ENCODE peak calls at places on chromosome 10, in ten cellular contexts. H is HFF-Myc, G is hepatocyte, Q is MM.1S, F is astrocyte of the cerebellum, J is aorta, L is foreskin fibroblast, V is fibroblast of lung, D is dorsolateral prefrontal cortex, X is cardiac muscle cell. M is an unnamed sample.

GRCh38 chr10:10630281-10630680 is 387.4 kb upstream of the CELF2 start:
- DNase-seq in G (no peak), H (no peak), F (no peak), J (no peak), Q (no peak), V (no peak), D (no peak), X (no peak), L (no peak), M (no peak)

GRCh38 chr10:35413985-35414861 is 77.9 kb downstream of the CCNY start:
- DNase-seq in F (no peak), H (no peak), X (no peak), G (peak; percentile 42), J (no peak), D (no peak), Q (no peak), L (no peak), V (peak; percentile 73), M (peak; percentile 53)

GRCh38 chr10:86718556-86718955 is 37.9 kb upstream of the BMPR1A start:
- DNase-seq in H (no peak), J (no peak), X (no peak), V (no peak), Q (no peak), G (no peak), F (no peak), L (no peak), D (no peak), M (no peak)

GRCh38 chr10:125633517-125633999 is 49.4 kb downstream of the TEX36 start:
- DNase-seq in J (no peak), G (no peak), F (no peak), D (no peak), V (peak; percentile 56), X (no peak), Q (no peak), H (peak; percentile 70), L (peak; percentile 57), M (no peak)

GRCh38 chr10:116706281-116706680 is 36.1 kb downstream of the HSPA12A start:
- DNase-seq in Q (no peak), J (no peak), G (no peak), D (peak; percentile 23), V (no peak), X (no peak), L (no peak), H (no peak), F (no peak), M (no peak)

GRCh38 chr10:70714961-70715360 is 42.7 kb downstream of the ADAMTS14 start:
- DNase-seq in J (no peak), V (no peak), G (no peak), F (no peak), H (no peak), X (no peak), Q (no peak), D (no peak), L (peak; percentile 45), M (no peak)

GRCh38 chr10:46292573-46293023 is 5.8 kb downstream of the ANTXRL start:
- DNase-seq in V (no peak), H (no peak), X (no peak), D (no peak), Q (no peak), F (no peak), G (no peak), L (no peak), J (no peak), M (no peak)

GRCh38 chr10:51892965-51893658 is 193.7 kb upstream of the CSTF2T start:
- DNase-seq in L (peak; percentile 39), V (no peak), G (no peak), Q (peak; percentile 75), X (peak; percentile 32), H (no peak), D (no peak), J (no peak), F (no peak), M (peak; percentile 6)

GRCh38 chr10:26841733-26842317 is 18.9 kb downstream of the ABI1 start:
- DNase-seq in Q (peak; percentile 24), X (no peak), H (no peak), V (no peak), J (no peak), L (no peak), F (no peak), D (no peak), G (no peak), M (no peak)

DNA sequence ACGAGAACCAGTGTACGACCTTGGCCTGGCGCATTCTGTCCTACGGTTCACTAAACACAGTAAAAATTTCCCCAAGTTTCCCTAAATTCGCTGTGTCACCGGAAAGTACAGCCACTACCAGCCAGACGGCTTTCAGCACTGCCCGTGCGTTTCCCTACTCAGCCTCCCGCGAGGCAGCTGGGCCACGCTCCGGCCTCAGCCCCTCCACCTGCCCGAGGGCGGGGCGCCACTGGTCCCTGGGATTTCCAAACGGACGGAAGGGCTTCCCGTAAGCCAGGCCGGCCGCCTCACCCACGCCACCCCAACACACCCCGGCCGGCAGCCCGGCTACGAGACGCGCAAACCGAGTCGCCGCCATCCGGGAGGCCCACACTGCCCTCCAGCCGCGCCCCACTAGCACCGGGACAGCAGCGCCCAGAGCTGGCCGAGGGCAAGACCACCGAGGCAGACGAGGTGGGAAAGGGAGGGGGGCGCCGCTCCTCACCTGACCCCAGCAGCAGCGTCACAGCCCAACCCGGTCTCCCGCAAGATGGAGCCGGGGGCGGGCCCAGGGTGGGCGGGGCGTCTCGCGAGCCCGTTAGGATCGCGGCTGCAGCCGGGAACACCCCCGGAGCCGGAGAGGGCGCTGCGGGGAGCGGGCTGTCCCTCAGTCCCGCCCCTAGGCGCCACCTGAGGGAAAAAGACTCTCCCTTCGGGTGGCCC is at the start of gene ANXA7:
- DNase-seq in G (peak; percentile 97), L (peak; percentile 96), F (peak; percentile 54), J (peak; percentile 98), Q (peak; percentile 93), D (peak; percentile 95), X (peak; percentile 86), V (peak; percentile 81), H (no peak), M (peak; percentile 76)
- H3K4me3 ChIP-seq in G (peak within 1 kb of the TSS; percentile 91), L (peak within 1 kb of the TSS; percentile 68), F (peak within 1 kb of the TSS; percentile 71), J (peak within 1 kb of the TSS; percentile 60), Q (peak within 1 kb of the TSS; percentile 94), D (peak within 1 kb of the TSS; percentile 98), X (peak within 1 kb of the TSS; percentile 72), V (peak within 1 kb of the TSS; percentile 99), H (peak within 1 kb of the TSS; percentile 91), M (peak within 1 kb of the TSS; percentile 91)

GRCh38 chr10:110446954-110447608 is 50.6 kb upstream of the DUSP5 start:
- DNase-seq in V (peak; percentile 95), Q (no peak), J (no peak), G (no peak), D (no peak), H (peak; percentile 72), F (peak; percentile 66), X (peak; percentile 94), L (peak; percentile 94), M (no peak)
- H3K4me3 ChIP-seq in V (no peak overlapping the region), Q (no peak overlapping the region), J (no peak overlapping the region), G (no peak overlapping the region), D (no peak overlapping the region), H (no peak overlapping the region), F (no peak overlapping the region), X (no peak overlapping the region), L (no peak overlapping the region), M (no peak overlapping the region)

GRCh38 chr10:59887972-59888640 is 18.2 kb downstream of the CCDC6 start:
- DNase-seq in F (no peak), J (no peak), L (no peak), X (no peak), Q (no peak), V (no peak), D (no peak), H (no peak), G (no peak), M (no peak)
- H3K4me3 ChIP-seq in F (no peak overlapping the region), J (no peak overlapping the region), L (no peak overlapping the region), X (no peak overlapping the region), Q (no peak overlapping the region), V (no peak overlapping the region), D (no peak overlapping the region), H (no peak overlapping the region), G (no peak overlapping the region), M (no peak overlapping the region)

GRCh38 chr10:68954904-68955303 is 1.1 kb upstream of the DDX21 start:
- DNase-seq in L (no peak), Q (no peak), H (no peak), X (no peak), F (no peak), V (no peak), D (no peak), J (no peak), G (no peak), M (no peak)
- H3K4me3 ChIP-seq in L (peak overlapping the region; percentile 78), Q (no peak overlapping the region), H (peak overlapping the region; percentile 73), X (peak overlapping the region; percentile 83), F (no peak overlapping the region), V (no peak overlapping the region), D (peak overlapping the region; percentile 86), J (no peak overlapping the region), G (no peak overlapping the region), M (peak overlapping the region; percentile 98)

DNA sequence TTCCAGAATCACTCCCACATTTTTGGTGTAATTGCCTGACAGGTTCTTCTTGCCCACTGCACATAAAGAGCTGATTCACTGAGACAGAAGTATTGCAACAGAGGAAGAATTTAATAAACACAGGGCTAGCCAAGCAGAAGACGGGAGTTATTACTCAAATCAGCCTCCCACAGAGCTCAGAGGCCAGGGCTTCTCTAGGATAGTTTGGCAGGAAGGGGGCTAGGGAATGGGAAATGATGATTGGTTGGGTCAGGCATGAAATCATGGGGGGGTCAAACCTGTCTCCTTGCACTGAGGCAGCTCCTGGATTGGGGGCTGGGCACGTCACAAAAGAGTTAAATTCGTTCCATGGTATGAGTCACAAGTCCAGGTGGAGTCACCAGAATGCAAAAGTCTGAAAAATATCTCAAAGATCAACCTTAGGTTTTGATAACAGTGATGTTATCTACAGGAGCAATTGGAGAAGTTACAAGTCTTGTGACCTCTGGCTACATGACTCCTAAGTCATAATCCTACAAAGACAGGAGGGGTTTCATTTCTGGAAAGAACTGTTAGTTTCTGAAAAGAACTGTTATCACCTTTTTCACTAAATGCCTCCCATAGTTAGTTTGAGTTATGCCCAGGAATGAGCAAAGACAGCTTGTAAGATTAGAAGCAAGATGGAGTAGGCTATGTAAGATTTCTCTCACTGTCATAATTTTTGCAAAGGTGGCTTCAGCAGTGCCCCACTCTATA is 30.3 kb upstream of the ERCC6 start:
- DNase-seq in G (no peak), D (no peak), F (no peak), L (peak; percentile 70), Q (no peak), H (no peak), V (peak; percentile 94), J (no peak), X (peak; percentile 88), M (no peak)
- H3K4me3 ChIP-seq in G (no peak overlapping the region), D (no peak overlapping the region), F (no peak overlapping the region), L (no peak overlapping the region), Q (no peak overlapping the region), H (no peak overlapping the region), V (no peak overlapping the region), J (no peak overlapping the region), X (no peak overlapping the region), M (no peak overlapping the region)

M was measured in Jurkat, Clone E6-1.